ENCODE peak calls at places on chromosome 16, in seven cellular contexts. One of them, this sample, is unnamed. For H3K27me3, the result is how much of the 10 kb centered on the place peaks cover.

GRCh38 chr16:11949527-11949926 is 7.7 kb upstream of the NPIPB2 start:
- DNase-seq in uterus: no peak
- DNase-seq in adrenal gland: peak
- DNase-seq in PC-9: peak
- DNase-seq in kidney epithelial cell: no peak
- DNase-seq in left lung: peak
- DNase-seq in tibial nerve: no peak
- DNase-seq in this sample: no peak

GRCh38 chr16:85396879-85397871 is 215.9 kb upstream of the GSE1 start:
- DNase-seq in PC-9: peak
- DNase-seq in uterus: no peak
- DNase-seq in adrenal gland: peak
- DNase-seq in tibial nerve: peak
- DNase-seq in kidney epithelial cell: no peak
- DNase-seq in left lung: peak
- DNase-seq in this sample: peak

GRCh38 chr16:75385507-75386152 is 47.7 kb downstream of the CFDP1 start:
- DNase-seq in kidney epithelial cell: peak
- DNase-seq in tibial nerve: no peak
- DNase-seq in adrenal gland: no peak
- DNase-seq in uterus: no peak
- DNase-seq in PC-9: peak
- DNase-seq in left lung: no peak
- DNase-seq in this sample: no peak

GRCh38 chr16:63652091-63652490 is 1469.8 kb downstream of the CDH11 start:
- DNase-seq in PC-9: no peak
- DNase-seq in uterus: no peak
- DNase-seq in tibial nerve: no peak
- DNase-seq in adrenal gland: no peak
- DNase-seq in kidney epithelial cell: no peak
- DNase-seq in left lung: no peak
- DNase-seq in this sample: no peak

GRCh38 chr16:85227924-85228462 is 115.7 kb upstream of the CIBAR2 start:
- DNase-seq in kidney epithelial cell: no peak
- DNase-seq in left lung: no peak
- DNase-seq in PC-9: no peak
- DNase-seq in tibial nerve: no peak
- DNase-seq in uterus: peak
- DNase-seq in adrenal gland: peak
- DNase-seq in this sample: no peak

GRCh38 chr16:87415441-87415840 is 23.3 kb downstream of the MAP1LC3B start:
- DNase-seq in tibial nerve: no peak
- DNase-seq in left lung: no peak
- DNase-seq in adrenal gland: no peak
- DNase-seq in PC-9: no peak
- DNase-seq in kidney epithelial cell: no peak
- DNase-seq in uterus: no peak
- DNase-seq in this sample: no peak

GRCh38 chr16:4847774-4848587 is 700 bp downstream of the UBN1 start:
- DNase-seq in left lung: peak
- DNase-seq in uterus: peak
- DNase-seq in adrenal gland: peak
- DNase-seq in kidney epithelial cell: no peak
- DNase-seq in PC-9: peak
- DNase-seq in tibial nerve: no peak
- DNase-seq in this sample: peak

GRCh38 chr16:62625291-62625690 is 589.1 kb upstream of the CDH8 start:
- DNase-seq in adrenal gland: no peak
- DNase-seq in uterus: no peak
- DNase-seq in PC-9: no peak
- DNase-seq in left lung: no peak
- DNase-seq in kidney epithelial cell: no peak
- DNase-seq in tibial nerve: no peak
- DNase-seq in this sample: no peak

GRCh38 chr16:86078121-86078600 is 179.2 kb downstream of the IRF8 start:
- DNase-seq in uterus: no peak
- DNase-seq in tibial nerve: no peak
- DNase-seq in kidney epithelial cell: no peak
- DNase-seq in adrenal gland: no peak
- DNase-seq in left lung: peak
- DNase-seq in PC-9: no peak
- DNase-seq in this sample: no peak

GRCh38 chr16:61812251-61812650 is 224.0 kb downstream of the CDH8 start:
- DNase-seq in uterus: no peak
- DNase-seq in kidney epithelial cell: no peak
- DNase-seq in PC-9: no peak
- DNase-seq in adrenal gland: no peak
- DNase-seq in left lung: no peak
- DNase-seq in tibial nerve: no peak
- DNase-seq in this sample: no peak

GRCh38 chr16:86824751-86825310 is 246.5 kb downstream of the FOXL1 start:
- DNase-seq in adrenal gland: no peak
- DNase-seq in left lung: no peak
- DNase-seq in kidney epithelial cell: peak
- DNase-seq in uterus: no peak
- DNase-seq in PC-9: no peak
- DNase-seq in tibial nerve: no peak
- DNase-seq in this sample: no peak

GRCh38 chr16:77171750-77172635 is 19.0 kb upstream of the MON1B start:
- DNase-seq in adrenal gland: peak
- DNase-seq in tibial nerve: no peak
- DNase-seq in PC-9: peak
- DNase-seq in uterus: no peak
- DNase-seq in left lung: no peak
- DNase-seq in kidney epithelial cell: no peak
- DNase-seq in this sample: no peak

GRCh38 chr16:66275795-66276428 is 90.6 kb upstream of the CDH5 start:
- DNase-seq in left lung: no peak
- DNase-seq in PC-9: peak
- DNase-seq in uterus: no peak
- DNase-seq in adrenal gland: peak
- DNase-seq in kidney epithelial cell: peak
- DNase-seq in tibial nerve: no peak
- DNase-seq in this sample: no peak

GRCh38 chr16:4345439-4346204 is 5.5 kb downstream of the PAM16 start:
- DNase-seq in uterus: no peak
- DNase-seq in adrenal gland: peak
- DNase-seq in PC-9: no peak
- DNase-seq in kidney epithelial cell: no peak
- DNase-seq in tibial nerve: no peak
- DNase-seq in left lung: no peak
- DNase-seq in this sample: no peak

GRCh38 chr16:53220585-53220984 is 165.8 kb downstream of the CHD9 start:
- DNase-seq in uterus: no peak
- DNase-seq in tibial nerve: no peak
- DNase-seq in adrenal gland: no peak
- DNase-seq in left lung: no peak
- DNase-seq in kidney epithelial cell: no peak
- DNase-seq in PC-9: no peak
- DNase-seq in this sample: no peak

GRCh38 chr16:17404903-17405691 is 65.7 kb downstream of the XYLT1 start:
- DNase-seq in left lung: peak
- DNase-seq in uterus: peak
- DNase-seq in PC-9: no peak
- DNase-seq in tibial nerve: peak
- DNase-seq in kidney epithelial cell: no peak
- DNase-seq in adrenal gland: peak
- DNase-seq in this sample: peak

GRCh38 chr16:85613609-85614337 is 651 bp downstream of the GSE1 start:
- DNase-seq in left lung: peak
- DNase-seq in adrenal gland: peak
- DNase-seq in kidney epithelial cell: no peak
- DNase-seq in tibial nerve: peak
- DNase-seq in PC-9: peak
- DNase-seq in uterus: peak
- DNase-seq in this sample: peak

GRCh38 chr16:15466886-15467781 is 32.7 kb downstream of the BMERB1 start:
- DNase-seq in PC-9: peak
- DNase-seq in left lung: no peak
- DNase-seq in uterus: no peak
- DNase-seq in adrenal gland: no peak
- DNase-seq in tibial nerve: no peak
- DNase-seq in kidney epithelial cell: no peak
- DNase-seq in this sample: no peak

GRCh38 chr16:87746178-87746577 is 19.6 kb downstream of the KLHDC4 start:
- DNase-seq in uterus: no peak
- DNase-seq in kidney epithelial cell: no peak
- DNase-seq in tibial nerve: no peak
- DNase-seq in adrenal gland: no peak
- DNase-seq in PC-9: no peak
- DNase-seq in left lung: no peak
- DNase-seq in this sample: no peak

GRCh38 chr16:85899444-85899843 is 482 bp downstream of the IRF8 start:
- DNase-seq in left lung: no peak
- DNase-seq in adrenal gland: no peak
- DNase-seq in kidney epithelial cell: no peak
- DNase-seq in PC-9: no peak
- DNase-seq in tibial nerve: no peak
- DNase-seq in uterus: no peak
- DNase-seq in this sample: no peak

GRCh38 chr16:24852281-24852721 is 6.5 kb downstream of the SLC5A11 start:
- DNase-seq in uterus: no peak
- DNase-seq in PC-9: no peak
- DNase-seq in adrenal gland: no peak
- DNase-seq in left lung: no peak
- DNase-seq in tibial nerve: no peak
- DNase-seq in kidney epithelial cell: no peak
- DNase-seq in this sample: no peak

GRCh38 chr16:66470556-66470955 is 43.5 kb downstream of the BEAN1 start:
- DNase-seq in uterus: no peak
- DNase-seq in tibial nerve: no peak
- DNase-seq in adrenal gland: no peak
- DNase-seq in PC-9: no peak
- DNase-seq in left lung: no peak
- DNase-seq in kidney epithelial cell: no peak
- DNase-seq in this sample: no peak

GRCh38 chr16:67961551-67961957 is 6.9 kb downstream of the SLC12A4 start:
- DNase-seq in adrenal gland: no peak
- DNase-seq in uterus: no peak
- DNase-seq in left lung: peak
- DNase-seq in tibial nerve: no peak
- DNase-seq in kidney epithelial cell: no peak
- DNase-seq in PC-9: no peak
- DNase-seq in this sample: peak

GRCh38 chr16:57960826-57961472 is 10.0 kb downstream of the CNGB1 start:
- DNase-seq in tibial nerve: no peak
- DNase-seq in uterus: no peak
- DNase-seq in adrenal gland: no peak
- DNase-seq in PC-9: no peak
- DNase-seq in left lung: no peak
- DNase-seq in kidney epithelial cell: no peak
- DNase-seq in this sample: no peak

GRCh38 chr16:88541831-88542230 is 28.4 kb upstream of the ZC3H18 start:
- DNase-seq in kidney epithelial cell: no peak
- DNase-seq in uterus: no peak
- DNase-seq in adrenal gland: no peak
- DNase-seq in tibial nerve: no peak
- DNase-seq in left lung: no peak
- DNase-seq in PC-9: no peak
- DNase-seq in this sample: no peak

GRCh38 chr16:117381-118365 is 20.8 kb downstream of the NPRL3 start:
- DNase-seq in tibial nerve: no peak
- DNase-seq in PC-9: peak
- DNase-seq in kidney epithelial cell: no peak
- DNase-seq in left lung: peak
- DNase-seq in uterus: no peak
- DNase-seq in adrenal gland: peak
- DNase-seq in this sample: peak

GRCh38 chr16:12471383-12471782 is 332.3 kb downstream of the CPPED1 start:
- DNase-seq in uterus: no peak
- DNase-seq in tibial nerve: no peak
- DNase-seq in kidney epithelial cell: no peak
- DNase-seq in PC-9: no peak
- DNase-seq in adrenal gland: no peak
- DNase-seq in left lung: no peak
- DNase-seq in this sample: no peak

GRCh38 chr16:79599837-79600635 is 501 bp downstream of the MAF start:
- DNase-seq in left lung: peak
- DNase-seq in PC-9: no peak
- DNase-seq in kidney epithelial cell: no peak
- DNase-seq in tibial nerve: no peak
- DNase-seq in uterus: peak
- DNase-seq in adrenal gland: peak
- DNase-seq in this sample: peak

GRCh38 chr16:16096161-16096857 is 127.0 kb downstream of the ABCC6 start:
- DNase-seq in left lung: no peak
- DNase-seq in tibial nerve: no peak
- DNase-seq in uterus: peak
- DNase-seq in PC-9: no peak
- DNase-seq in adrenal gland: peak
- DNase-seq in kidney epithelial cell: no peak
- DNase-seq in this sample: no peak

GRCh38 chr16:27671410-27671809 is 121.5 kb downstream of the KATNIP start:
- DNase-seq in left lung: no peak
- DNase-seq in adrenal gland: no peak
- DNase-seq in tibial nerve: no peak
- DNase-seq in uterus: no peak
- DNase-seq in PC-9: no peak
- DNase-seq in kidney epithelial cell: no peak
- DNase-seq in this sample: no peak
- H3K27me3 ChIP-seq in left lung: under half
- H3K27me3 ChIP-seq in adrenal gland: under half
- H3K27me3 ChIP-seq in tibial nerve: under half
- H3K27me3 ChIP-seq in uterus: under half
- H3K27me3 ChIP-seq in PC-9: under half
- H3K27me3 ChIP-seq in kidney epithelial cell: under half
- H3K27me3 ChIP-seq in this sample: under half

DNA sequence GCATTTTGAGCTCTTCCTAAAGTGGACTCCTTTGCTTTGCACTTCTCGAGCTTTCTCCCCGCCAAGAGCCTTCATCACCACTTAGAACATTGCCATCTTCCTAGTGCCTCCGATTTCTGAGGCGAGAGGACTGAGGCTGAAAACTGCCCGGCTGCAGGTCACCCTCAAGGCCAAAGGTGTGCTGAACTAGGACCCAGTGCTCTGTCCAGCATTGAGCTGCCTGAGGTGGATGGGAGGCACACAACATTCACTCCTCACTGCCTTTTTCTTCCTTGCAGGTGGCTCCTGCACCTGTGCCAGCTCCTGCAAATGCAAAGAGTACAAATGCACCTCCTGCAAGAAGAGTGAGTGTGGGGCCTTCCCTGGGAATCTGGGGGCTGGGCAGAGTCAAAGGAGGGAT is 5.4 kb downstream of the MT1A start:
- DNase-seq in adrenal gland: no peak
- DNase-seq in uterus: no peak
- DNase-seq in left lung: no peak
- DNase-seq in tibial nerve: no peak
- DNase-seq in PC-9: no peak
- DNase-seq in kidney epithelial cell: no peak
- DNase-seq in this sample: no peak
- H3K4me3 ChIP-seq in adrenal gland: no peak
- H3K4me3 ChIP-seq in uterus: no peak
- H3K4me3 ChIP-seq in left lung: peak
- H3K4me3 ChIP-seq in tibial nerve: no peak
- H3K4me3 ChIP-seq in PC-9: peak
- H3K4me3 ChIP-seq in kidney epithelial cell: no peak
- H3K4me3 ChIP-seq in this sample: peak

GRCh38 chr16:73730496-73731090 is 566.0 kb upstream of the PSMD7 start:
- DNase-seq in left lung: no peak
- DNase-seq in adrenal gland: no peak
- DNase-seq in uterus: no peak
- DNase-seq in kidney epithelial cell: no peak
- DNase-seq in tibial nerve: no peak
- DNase-seq in PC-9: no peak
- DNase-seq in this sample: no peak
- TF ChIP-seq CTCF in left lung: no peak
- TF ChIP-seq CTCF in adrenal gland: no peak
- TF ChIP-seq CTCF in uterus: no peak
- TF ChIP-seq CTCF in kidney epithelial cell: no peak
- TF ChIP-seq CTCF in tibial nerve: no peak
- TF ChIP-seq CTCF in PC-9: no peak
- TF ChIP-seq CTCF in this sample: no peak

GRCh38 chr16:81511371-81511770 is 66.8 kb downstream of the CMIP start:
- DNase-seq in uterus: no peak
- DNase-seq in kidney epithelial cell: peak
- DNase-seq in tibial nerve: no peak
- DNase-seq in PC-9: peak
- DNase-seq in left lung: no peak
- DNase-seq in adrenal gland: no peak
- DNase-seq in this sample: no peak
- H3K27me3 ChIP-seq in uterus: under half
- H3K27me3 ChIP-seq in kidney epithelial cell: under half
- H3K27me3 ChIP-seq in tibial nerve: under half
- H3K27me3 ChIP-seq in PC-9: under half
- H3K27me3 ChIP-seq in left lung: under half
- H3K27me3 ChIP-seq in adrenal gland: under half
- H3K27me3 ChIP-seq in this sample: under half